ENCODE peak calls at places on chromosomes 4 and X, in ten cellular contexts. D is activated T-helper 1 cell treated with anti-CD3 and anti-CD28 coated beads, Interleukin-2, amount 50 U/mL, for 16 hours; R is omental fat pad; T is bronchial epithelial cell; K is HFF-Myc; G is astrocyte; J is AG04450; Q is stimulated activated CD4-positive, alpha-beta T cell treated with anti-CD3 and anti-CD28 coated beads, Interleukin-2, amount 100 ng/mL, for 4 hours; B is HepG2; L is CD8-positive, alpha-beta memory T cell. S is an unnamed sample.

GRCh38 chrX:17633546-17633945 is 103.7 kb upstream of the SCML1 start:
- DNase-seq in T (no peak), K (no peak), Q (no peak), G (no peak), B (no peak), L (no peak), J (no peak), R (no peak), D (no peak), S (no peak)

GRCh38 chrX:52363247-52363883 is 5.5 kb upstream of the XAGE2 start:
- DNase-seq in J (no peak), T (no peak), L (no peak), R (no peak), K (no peak), D (no peak), G (no peak), B (no peak), Q (no peak), S (no peak)

GRCh38 chr4:158121203-158121586 is 51.6 kb downstream of the GASK1B start:
- DNase-seq in K (peak; percentile 60), G (peak; percentile 99), L (no peak), T (peak; percentile 87), B (peak; percentile 27), D (no peak), R (no peak), J (peak; percentile 98), Q (no peak), S (peak; percentile 34)

GRCh38 chr4:121783210-121783609 is 17.9 kb upstream of the EXOSC9 start:
- DNase-seq in R (no peak), B (no peak), T (no peak), Q (no peak), L (no peak), G (no peak), D (no peak), K (no peak), J (no peak), S (no peak)

GRCh38 chr4:2930821-2931764 is 32.1 kb downstream of the NOP14 start:
- DNase-seq in R (no peak), L (no peak), K (no peak), J (no peak), Q (no peak), T (no peak), D (no peak), B (no peak), G (no peak), S (peak; percentile 1)

GRCh38 chr4:72348701-72349100 is 220.3 kb downstream of the ADAMTS3 start:
- DNase-seq in G (no peak), B (no peak), J (no peak), Q (no peak), D (no peak), T (no peak), R (no peak), L (no peak), K (no peak), S (no peak)

GRCh38 chrX:47898024-47898423 is 61.3 kb downstream of the ZNF81 start:
- DNase-seq in D (no peak), B (no peak), R (no peak), G (no peak), L (no peak), K (no peak), T (no peak), J (no peak), Q (no peak), S (no peak)

GRCh38 chr4:95021099-95021498 is 263.3 kb downstream of the BMPR1B start:
- DNase-seq in L (no peak), K (no peak), D (no peak), G (no peak), T (no peak), Q (no peak), B (no peak), J (no peak), R (no peak), S (no peak)

GRCh38 chr4:76200771-76201224 is 12.8 kb downstream of the SCARB2 start:
- DNase-seq in T (no peak), K (no peak), B (peak; percentile 77), G (no peak), J (no peak), Q (no peak), D (no peak), R (no peak), L (no peak), S (no peak)

GRCh38 chrX:14942341-14942740 is 69.1 kb downstream of the MOSPD2 start:
- DNase-seq in D (no peak), K (no peak), G (no peak), L (no peak), Q (no peak), T (no peak), R (no peak), B (no peak), J (no peak), S (no peak)

GRCh38 chr4:146273204-146273901 is 59.0 kb downstream of the REELD1 start:
- DNase-seq in L (no peak), R (no peak), B (no peak), K (no peak), D (no peak), G (no peak), J (no peak), T (no peak), Q (no peak), S (no peak)

GRCh38 chrX:85963736-85964135 is 83.6 kb downstream of the CHM start:
- DNase-seq in D (no peak), G (peak; percentile 66), Q (no peak), R (no peak), T (peak; percentile 56), B (peak; percentile 1), K (peak; percentile 31), J (peak; percentile 75), L (no peak), S (no peak)

GRCh38 chrX:109857898-109858297 is 124.8 kb upstream of the ACSL4 start:
- DNase-seq in R (no peak), B (no peak), T (peak; percentile 31), Q (no peak), J (no peak), D (no peak), L (no peak), K (no peak), G (peak; percentile 76), S (no peak)

GRCh38 chr4:151409470-151410313 is 716 bp downstream of the FHIP1A start:
- DNase-seq in T (peak; percentile 86), Q (no peak), R (no peak), G (no peak), L (peak; percentile 9), B (peak; percentile 79), J (no peak), K (no peak), D (no peak), S (no peak)

GRCh38 chr4:139099366-139099982 is 77.5 kb downstream of the ELF2 start:
- DNase-seq in J (peak; percentile 63), Q (peak; percentile 60), T (peak; percentile 81), L (peak; percentile 68), B (peak; percentile 82), G (peak; percentile 60), K (peak; percentile 67), R (no peak), D (peak; percentile 41), S (no peak)

GRCh38 chr4:183600189-183600685 is 58.7 kb downstream of the RWDD4 start:
- DNase-seq in K (no peak), G (no peak), Q (no peak), L (no peak), T (no peak), R (no peak), B (peak; percentile 20), J (no peak), D (no peak), S (no peak)

GRCh38 chr4:84582988-84583870 is at the start of gene CDS1:
- DNase-seq in T (peak; percentile 22), R (no peak), D (no peak), L (no peak), J (no peak), B (no peak), Q (no peak), G (no peak), K (no peak), S (no peak)

GRCh38 chrX:40402771-40403533 is 177.8 kb upstream of the ATP6AP2 start:
- DNase-seq in Q (no peak), J (peak; percentile 1), K (no peak), D (no peak), T (peak; percentile 38), R (no peak), B (no peak), L (no peak), G (peak; percentile 37), S (no peak)

GRCh38 chr4:110175634-110176033 is 22.8 kb downstream of the ELOVL6 start:
- DNase-seq in D (no peak), J (no peak), R (no peak), K (no peak), Q (no peak), T (peak; percentile 63), G (no peak), L (no peak), B (no peak), S (no peak)

GRCh38 chrX:23982891-23983290 is 44.1 kb downstream of the KLHL15 start:
- DNase-seq in K (no peak), J (no peak), L (no peak), T (no peak), Q (no peak), G (no peak), R (no peak), B (no peak), D (no peak), S (no peak)

GRCh38 chr4:20017035-20017434 is 234.7 kb upstream of the SLIT2 start:
- DNase-seq in K (peak; percentile 44), B (no peak), Q (no peak), G (peak; percentile 84), D (no peak), L (no peak), R (no peak), T (no peak), J (peak; percentile 38), S (no peak)

GRCh38 chr4:12949719-12950118 is 534.4 kb downstream of the RAB28 start:
- DNase-seq in K (no peak), Q (no peak), J (no peak), R (no peak), B (peak; percentile 84), T (no peak), G (no peak), D (no peak), L (no peak), S (no peak)

GRCh38 chr4:180925800-180926199 is 1317.4 kb upstream of the TENM3 start:
- DNase-seq in K (no peak), J (no peak), T (peak; percentile 40), R (no peak), D (no peak), L (no peak), B (no peak), Q (no peak), G (peak; percentile 42), S (no peak)

GRCh38 chrX:104195489-104196084 is 29.3 kb downstream of the FAM199X start:
- DNase-seq in B (peak; percentile 3), G (no peak), T (peak; percentile 17), L (peak; percentile 11), R (no peak), D (no peak), Q (no peak), K (peak; percentile 5), J (no peak), S (no peak)

GRCh38 chr4:15001825-15002658 is at the start of gene CPEB2:
- DNase-seq in D (peak; percentile 78), K (peak; percentile 52), Q (peak; percentile 87), T (peak; percentile 76), L (peak; percentile 93), G (peak; percentile 91), B (peak; percentile 86), R (peak; percentile 58), J (peak; percentile 82), S (peak; percentile 77)

GRCh38 chrX:102697506-102697905 is 14.7 kb upstream of the GPRASP2 start:
- DNase-seq in D (no peak), L (no peak), Q (no peak), G (peak; percentile 19), T (peak; percentile 1), B (no peak), K (no peak), R (no peak), J (no peak), S (no peak)

GRCh38 chr4:102843273-102843672 is 15.9 kb upstream of the UBE2D3 start:
- DNase-seq in B (no peak), R (no peak), K (no peak), G (no peak), L (no peak), T (peak; percentile 79), D (no peak), Q (no peak), J (no peak), S (no peak)

GRCh38 chr4:108135549-108136209 is 33.1 kb downstream of the LEF1 start:
- DNase-seq in B (no peak), Q (no peak), R (no peak), T (peak; percentile 75), G (no peak), L (no peak), J (no peak), D (no peak), K (no peak), S (no peak)